ENCODE peak calls at places on chromosomes 16 and 17, in eight cellular contexts. B, M, O, Z, L, N, E and Y are unnamed samples.

GRCh38 chr17:12022310-12022709 is 1.6 kb downstream of the MAP2K4 start:
- DNase-seq in E (no peak), M (no peak), L (no peak), Z (no peak), O (no peak), N (no peak), B (no peak), Y (no peak)

GRCh38 chr16:12626411-12626810 is 177.3 kb downstream of the CPPED1 start:
- DNase-seq in B (no peak), O (no peak), M (no peak), L (no peak), Z (no peak), E (no peak), N (no peak), Y (no peak)

GRCh38 chr17:42814633-42815399 is 9.3 kb downstream of the BECN1 start:
- DNase-seq in N (no peak), E (no peak), B (no peak), M (no peak), L (no peak), Z (peak), O (peak), Y (peak)

GRCh38 chr17:83155128-83156081 is 76.0 kb downstream of the METRNL start:
- DNase-seq in B (no peak), O (peak), E (no peak), Z (peak), N (no peak), M (no peak), L (no peak), Y (no peak)

GRCh38 chr16:89331371-89332109 is 114.0 kb downstream of the ZNF778 start:
- DNase-seq in Z (no peak), O (no peak), L (no peak), B (no peak), E (no peak), M (no peak), N (peak), Y (no peak)

GRCh38 chr17:14451729-14452191 is 150.9 kb downstream of the HS3ST3B1 start:
- DNase-seq in L (no peak), M (no peak), B (no peak), N (no peak), Z (no peak), O (peak), E (no peak), Y (no peak)

GRCh38 chr17:79811036-79811887 is 14.4 kb upstream of the CBX8 start:
- DNase-seq in N (no peak), M (peak), O (no peak), E (peak), B (peak), L (no peak), Z (peak), Y (no peak)

GRCh38 chr16:87053016-87053982 is 263.9 kb downstream of the C16orf95 start:
- DNase-seq in B (no peak), E (no peak), O (no peak), Z (no peak), L (no peak), M (no peak), N (peak), Y (no peak)

GRCh38 chr17:40425741-40426140 is 8.0 kb upstream of the TOP2A start:
- DNase-seq in E (no peak), O (no peak), L (no peak), M (no peak), N (no peak), B (no peak), Z (no peak), Y (no peak)

GRCh38 chr17:78745407-78746088 is 36.5 kb downstream of the CYTH1 start:
- DNase-seq in O (peak), Z (peak), N (peak), L (no peak), B (peak), M (no peak), E (no peak), Y (peak)

GRCh38 chr17:73325527-73325842 is 13.7 kb upstream of the CDC42EP4 start:
- DNase-seq in B (no peak), E (no peak), N (no peak), M (no peak), L (no peak), O (peak), Z (peak), Y (peak)

GRCh38 chr17:81111066-81111465 is 54.2 kb upstream of the PVALEF start:
- DNase-seq in Z (no peak), E (no peak), L (no peak), N (no peak), B (no peak), O (no peak), M (no peak), Y (no peak)

GRCh38 chr16:10983175-10983558 is 38.8 kb downstream of the CLEC16A start:
- DNase-seq in O (no peak), N (no peak), B (no peak), L (no peak), E (no peak), M (no peak), Z (no peak), Y (no peak)

GRCh38 chr17:17224137-17224536 is 12.8 kb downstream of the FLCN start:
- DNase-seq in L (no peak), O (no peak), M (no peak), N (no peak), Z (no peak), E (no peak), B (no peak), Y (no peak)

GRCh38 chr17:59761385-59762021 is 54.0 kb downstream of the VMP1 start:
- DNase-seq in B (no peak), L (no peak), Z (peak), O (peak), M (no peak), N (no peak), E (no peak), Y (peak)